ENCODE peak calls at places on chromosomes 16 and 17, in seven cellular contexts. U is AG04449, M is fibroblast of mammary gland, H is adrenal gland, E is GM06990, V is fibroblast of lung, Q is AG04450. K is an unnamed sample.

GRCh38 chr16:9297437-9298113 is 206.1 kb downstream of the HAPSTR1 start:
- DNase-seq in E (no peak), H (peak; percentile 27), M (peak; percentile 16), U (no peak), Q (no peak), V (no peak), K (no peak)

GRCh38 chr16:55331648-55332185 is 7.7 kb downstream of the IRX6 start:
- DNase-seq in Q (no peak), V (no peak), H (no peak), U (no peak), M (no peak), E (no peak), K (no peak)

GRCh38 chr16:73735018-73735417 is 561.6 kb upstream of the PSMD7 start:
- DNase-seq in Q (peak; percentile 37), U (no peak), V (peak; percentile 79), M (peak; percentile 67), H (no peak), E (no peak), K (no peak)

GRCh38 chr16:66741971-66742396 is 9.4 kb downstream of the DYNC1LI2 start:
- DNase-seq in V (no peak), Q (no peak), E (no peak), H (no peak), M (peak; percentile 42), U (no peak), K (no peak)

GRCh38 chr17:12047977-12048376 is 27.3 kb downstream of the MAP2K4 start:
- DNase-seq in H (peak; percentile 25), Q (no peak), U (no peak), E (no peak), M (peak; percentile 34), V (no peak), K (no peak)

GRCh38 chr17:77923776-77924513 is 34.6 kb upstream of the TNRC6C start:
- DNase-seq in Q (no peak), U (no peak), H (no peak), V (no peak), E (no peak), M (no peak), K (no peak)

GRCh38 chr17:4566785-4567184 is 6.4 kb upstream of the GGT6 start:
- DNase-seq in E (no peak), V (peak; percentile 63), U (no peak), H (peak; percentile 59), M (peak; percentile 54), Q (no peak), K (no peak)

GRCh38 chr16:51762081-51762995 is 611.3 kb upstream of the SALL1 start:
- DNase-seq in Q (peak; percentile 53), H (peak; percentile 65), E (peak; percentile 47), U (peak; percentile 7), M (peak; percentile 75), V (peak; percentile 72), K (peak; percentile 5)

GRCh38 chr17:19569785-19570496 is 36.3 kb downstream of the SLC47A1 start:
- DNase-seq in H (no peak), M (no peak), U (no peak), V (no peak), Q (no peak), E (no peak), K (no peak)

GRCh38 chr16:28486266-28486665 is 5.6 kb downstream of the CLN3 start:
- DNase-seq in M (no peak), H (no peak), U (no peak), Q (no peak), V (no peak), E (no peak), K (no peak)

GRCh38 chr16:86580063-86580797 is 1.9 kb downstream of the FOXL1 start:
- DNase-seq in H (no peak), E (no peak), U (no peak), M (no peak), Q (no peak), V (peak; percentile 69), K (no peak)

GRCh38 chr16:77585379-77585778 is 136.9 kb upstream of the NUDT7 start:
- DNase-seq in V (peak; percentile 66), Q (no peak), E (no peak), U (no peak), M (peak; percentile 74), H (no peak), K (no peak)

GRCh38 chr17:36979585-36979941 is 30.8 kb downstream of the AATF start:
- DNase-seq in H (no peak), E (no peak), V (peak; percentile 12), M (no peak), Q (no peak), U (no peak), K (no peak)

GRCh38 chr16:30834130-30834740 is 47.2 kb upstream of the ZNF629 start:
- DNase-seq in E (no peak), M (no peak), Q (no peak), H (no peak), U (no peak), V (no peak), K (no peak)

GRCh38 chr16:14486520-14487303 is 143.3 kb downstream of the PARN start:
- DNase-seq in Q (peak; percentile 86), M (peak; percentile 97), U (peak; percentile 67), V (peak; percentile 96), E (no peak), H (peak; percentile 96), K (no peak)

GRCh38 chr17:57274162-57274561 is 17.8 kb downstream of the MSI2 start:
- DNase-seq in U (no peak), M (no peak), E (no peak), Q (no peak), H (no peak), V (no peak), K (no peak)

GRCh38 chr16:84036131-84036530 is 6.5 kb downstream of the SLC38A8 start:
- DNase-seq in E (no peak), Q (no peak), H (no peak), U (no peak), M (no peak), V (no peak), K (no peak)

GRCh38 chr17:7213895-7214299 is 5.7 kb downstream of the DLG4 start:
- DNase-seq in M (peak; percentile 80), Q (no peak), E (no peak), U (no peak), H (peak; percentile 85), V (peak; percentile 87), K (no peak)

GRCh38 chr17:70073326-70073725 is 1.7 kb upstream of the KCNJ16 start:
- DNase-seq in E (no peak), U (no peak), Q (no peak), M (no peak), H (no peak), V (no peak), K (no peak)

GRCh38 chr16:63530208-63530607 is 1494.0 kb upstream of the CDH8 start:
- DNase-seq in V (no peak), U (no peak), E (no peak), Q (no peak), M (no peak), H (no peak), K (no peak)

GRCh38 chr17:49438885-49439284 is 24.2 kb upstream of the PHB1 start:
- DNase-seq in H (peak; percentile 7), V (no peak), M (no peak), Q (no peak), U (no peak), E (no peak), K (no peak)

GRCh38 chr17:39114744-39115534 is 36.5 kb downstream of the PLXDC1 start:
- DNase-seq in E (no peak), V (peak; percentile 25), H (no peak), M (peak; percentile 67), Q (no peak), U (no peak), K (no peak)

GRCh38 chr17:18040287-18040858 is 1.2 kb downstream of the GID4 start:
- DNase-seq in V (no peak), U (no peak), M (no peak), Q (no peak), E (no peak), H (no peak), K (no peak)
- TF ChIP-seq CTCF in V (no peak), U (no peak), M (no peak), Q (no peak), E (no peak), H (no peak), K (no peak)

DNA sequence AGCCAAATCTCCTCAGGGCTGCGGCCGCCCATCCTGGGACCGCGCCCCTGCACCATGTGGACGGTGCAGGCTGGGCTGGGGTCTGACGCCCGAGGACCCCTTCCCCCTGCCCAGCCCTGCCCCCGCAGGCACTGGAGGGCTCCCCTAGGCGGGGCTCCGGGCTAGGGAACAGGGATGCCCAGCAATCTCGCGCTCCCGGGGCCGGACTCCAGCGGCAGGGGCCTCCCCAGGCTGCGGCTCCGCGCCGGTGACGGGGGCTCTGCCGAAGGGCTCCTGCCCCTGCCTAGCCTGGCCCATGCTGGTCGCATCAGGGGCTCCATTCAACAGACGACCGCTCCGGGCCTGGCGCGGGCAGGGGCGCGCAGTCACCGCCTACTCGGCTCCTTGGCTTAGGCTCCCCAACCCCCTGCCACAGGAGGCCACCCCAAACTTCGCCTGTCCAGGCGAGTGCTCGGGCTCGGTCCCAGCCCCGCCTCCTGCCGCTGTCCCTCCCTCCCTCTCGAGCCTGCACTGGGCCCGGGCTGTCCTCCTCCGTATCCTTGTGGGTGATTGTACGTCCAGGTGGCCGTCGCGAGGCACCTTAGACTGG is 27.4 kb upstream of the ADORA2B start:
- DNase-seq in M (no peak), V (no peak), E (no peak), Q (no peak), H (no peak), U (no peak), K (no peak)
- H3K4me3 ChIP-seq in M (peak overlapping the region; percentile 1), V (no peak overlapping the region), E (no peak overlapping the region), Q (no peak overlapping the region), H (no peak overlapping the region), U (peak overlapping the region; percentile 3), K (no peak overlapping the region)

DNA sequence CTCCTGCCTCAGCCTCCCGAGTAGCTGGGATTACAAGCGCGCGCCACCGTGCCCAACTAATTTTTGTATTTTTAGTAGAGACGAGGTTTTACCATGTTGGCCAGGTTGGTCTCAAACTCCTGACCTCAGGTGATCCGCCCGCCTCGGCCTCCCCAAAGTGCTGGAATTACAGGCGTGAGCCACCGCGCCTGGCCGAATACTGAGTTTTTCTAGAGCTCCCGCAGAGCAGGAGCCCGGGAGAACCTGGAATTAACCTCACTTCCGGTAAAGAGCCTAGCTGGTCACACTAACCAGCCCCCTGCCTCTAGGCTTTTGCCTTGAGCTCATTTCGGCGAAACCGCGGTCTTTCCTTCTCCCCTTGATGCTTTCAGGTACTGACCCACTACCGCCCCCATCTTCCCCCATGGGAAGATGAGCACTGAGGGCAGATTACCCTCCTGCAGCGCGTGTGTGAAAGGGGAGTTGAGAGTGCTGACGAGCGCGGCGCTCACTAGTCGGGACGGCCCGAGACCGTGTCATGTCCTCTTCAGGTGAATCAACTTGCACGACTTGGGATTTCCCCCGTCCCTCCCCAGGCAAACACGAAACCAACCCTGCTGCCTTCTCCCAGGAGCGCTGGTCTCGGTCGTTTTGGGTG is 743 bp upstream of the NEK8 start:
- DNase-seq in V (no peak), M (no peak), Q (no peak), E (peak; percentile 91), H (peak; percentile 59), U (no peak), K (peak; percentile 91)
- TF ChIP-seq CTCF in V (peak; percentile 12), M (peak; percentile 33), Q (peak; percentile 48), E (peak; percentile 39), H (no peak), U (peak; percentile 23), K (peak; percentile 32)

DNA sequence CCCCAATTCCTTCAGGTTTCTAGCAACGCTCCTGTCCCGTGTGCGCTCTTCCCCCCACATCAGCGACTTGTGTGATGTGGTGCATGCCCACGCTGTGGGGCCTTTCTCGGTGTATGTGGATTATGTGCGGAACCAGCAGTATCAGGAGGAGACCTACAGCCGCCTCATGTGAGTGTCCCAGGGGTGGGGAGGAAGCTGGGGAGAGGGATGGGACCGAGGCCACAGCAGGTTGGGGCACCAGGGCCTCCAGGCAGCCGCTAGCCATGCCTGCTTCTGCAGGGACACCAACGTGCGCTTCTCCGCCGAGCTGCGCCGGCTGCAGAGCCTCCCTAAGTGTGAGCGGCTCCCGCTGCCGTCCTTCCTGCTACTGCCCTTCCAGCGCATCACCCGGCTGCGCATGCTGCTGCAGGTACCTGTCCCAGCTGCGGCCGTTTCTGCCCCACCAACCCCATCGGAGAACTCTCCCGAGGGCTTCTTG is 5.7 kb downstream of the ARHGEF15 start:
- DNase-seq in U (no peak), Q (no peak), E (no peak), M (no peak), H (no peak), V (no peak), K (no peak)
- H3K4me3 ChIP-seq in U (no peak overlapping the region), Q (no peak overlapping the region), E (no peak overlapping the region), M (no peak overlapping the region), H (no peak overlapping the region), V (no peak overlapping the region), K (no peak overlapping the region)